ENCODE peak calls at places on chromosomes 13 and 19, in six cellular contexts. T, L, C, U, Z and A are unnamed samples.
A peak's percentile ranks its signal among the peaks of the same experiment; 100 is the strongest.

GRCh38 chr13:42405665-42406390 is 133.9 kb downstream of the AKAP11 start:
- DNase-seq in T (no peak), L (no peak), C (peak; percentile 41), U (no peak), Z (no peak), A (peak; percentile 8)

GRCh38 chr13:50894042-50894441 is 15.5 kb upstream of the RNASEH2B start:
- DNase-seq in T (no peak), L (no peak), C (no peak), U (no peak), Z (no peak), A (no peak)

GRCh38 chr19:742540-743075 is 8.3 kb upstream of the MISP start:
- DNase-seq in T (no peak), L (no peak), C (no peak), U (no peak), Z (no peak), A (no peak)

GRCh38 chr13:78192721-78193120 is 274.1 kb upstream of the EDNRB start:
- DNase-seq in T (no peak), L (no peak), C (peak; percentile 11), U (no peak), Z (no peak), A (peak; percentile 79)

GRCh38 chr19:44796701-44797115 is 12.2 kb upstream of the BCAM start:
- DNase-seq in T (peak; percentile 67), L (no peak), C (peak; percentile 38), U (peak; percentile 55), Z (no peak), A (peak; percentile 23)

GRCh38 chr13:77544365-77544764 is 8.9 kb downstream of the SCEL start:
- DNase-seq in T (no peak), L (no peak), C (peak; percentile 16), U (no peak), Z (no peak), A (no peak)

GRCh38 chr19:41111296-41111695 is 2.9 kb upstream of the CYP2F1 start:
- DNase-seq in T (no peak), L (no peak), C (no peak), U (no peak), Z (no peak), A (no peak)

GRCh38 chr19:34336781-34337271 is 28.2 kb upstream of the GPI start:
- DNase-seq in T (peak; percentile 33), L (no peak), C (peak; percentile 42), U (no peak), Z (no peak), A (peak; percentile 47)

GRCh38 chr13:114264886-114265611 is 16.4 kb upstream of the UPF3A start:
- DNase-seq in T (no peak), L (no peak), C (no peak), U (no peak), Z (no peak), A (peak; percentile 79)

GRCh38 chr13:100797921-100798320 is 123.3 kb upstream of the TMTC4 start:
- DNase-seq in T (peak; percentile 65), L (no peak), C (no peak), U (no peak), Z (no peak), A (no peak)

GRCh38 chr13:31274345-31274870 is 74.6 kb downstream of the B3GLCT start:
- DNase-seq in T (no peak), L (no peak), C (no peak), U (no peak), Z (no peak), A (peak; percentile 12)

GRCh38 chr13:51803422-51804294 is at the start of gene DHRS12:
- DNase-seq in T (peak; percentile 87), L (peak; percentile 64), C (peak; percentile 87), U (peak; percentile 82), Z (no peak), A (peak; percentile 66)

GRCh38 chr13:31675521-31675953 is 63.8 kb upstream of the RXFP2 start:
- DNase-seq in T (no peak), L (no peak), C (no peak), U (no peak), Z (no peak), A (no peak)

GRCh38 chr19:8113017-8113416 is 36.4 kb downstream of the FBN3 start:
- DNase-seq in T (peak; percentile 56), L (no peak), C (no peak), U (no peak), Z (no peak), A (no peak)

GRCh38 chr13:33799950-33800592 is 17.9 kb upstream of the RFC3 start:
- DNase-seq in T (peak; percentile 26), L (no peak), C (peak; percentile 30), U (no peak), Z (no peak), A (peak; percentile 46)

GRCh38 chr19:743168-743687 is 7.7 kb upstream of the MISP start:
- DNase-seq in T (peak; percentile 30), L (no peak), C (no peak), U (no peak), Z (no peak), A (no peak)

GRCh38 chr19:46033401-46033800 is 7.4 kb downstream of the IGFL4 start:
- DNase-seq in T (no peak), L (no peak), C (no peak), U (no peak), Z (no peak), A (no peak)

GRCh38 chr13:101919541-101920306 is 467.2 kb downstream of the ITGBL1 start:
- DNase-seq in T (peak; percentile 65), L (peak; percentile 56), C (peak; percentile 42), U (peak; percentile 73), Z (no peak), A (peak; percentile 10)

GRCh38 chr19:13985771-13986347 is 20.3 kb downstream of the RFX1 start:
- DNase-seq in T (peak; percentile 37), L (no peak), C (no peak), U (peak; percentile 63), Z (no peak), A (no peak)

GRCh38 chr19:14467391-14467790 is 7.8 kb downstream of the PTGER1 start:
- DNase-seq in T (no peak), L (no peak), C (no peak), U (no peak), Z (no peak), A (no peak)

GRCh38 chr19:50702158-50702869 is 17.3 kb downstream of the SHANK1 start:
- DNase-seq in T (no peak), L (no peak), C (no peak), U (no peak), Z (no peak), A (no peak)

GRCh38 chr19:49543032-49543431 is 15.2 kb downstream of the RCN3 start:
- DNase-seq in T (no peak), L (no peak), C (no peak), U (no peak), Z (no peak), A (no peak)

GRCh38 chr19:840519-841206 is at the start of gene PRTN3:
- DNase-seq in T (no peak), L (no peak), C (no peak), U (no peak), Z (no peak), A (no peak)

GRCh38 chr13:46182491-46182877 is 507 bp upstream of the LCP1 start:
- DNase-seq in T (no peak), L (no peak), C (no peak), U (no peak), Z (no peak), A (no peak)

GRCh38 chr19:49057636-49058234 is at the start of gene CGB7:
- DNase-seq in T (peak; percentile 69), L (peak; percentile 64), C (peak; percentile 66), U (peak; percentile 83), Z (no peak), A (peak; percentile 35)

GRCh38 chr19:46422344-46422743 is 6.4 kb downstream of the PNMA8C start:
- DNase-seq in T (no peak), L (no peak), C (no peak), U (no peak), Z (no peak), A (no peak)

GRCh38 chr13:42164557-42165125 is 107.3 kb upstream of the AKAP11 start:
- DNase-seq in T (no peak), L (no peak), C (no peak), U (no peak), Z (no peak), A (no peak)

GRCh38 chr19:44722131-44723121 is 23.5 kb downstream of the CEACAM16 start:
- DNase-seq in T (no peak), L (no peak), C (no peak), U (no peak), Z (no peak), A (no peak)

GRCh38 chr13:47415048-47415447 is 518.2 kb upstream of the HTR2A start:
- DNase-seq in T (no peak), L (no peak), C (peak; percentile 22), U (no peak), Z (no peak), A (no peak)

GRCh38 chr13:99663908-99664307 is 162.6 kb downstream of the TM9SF2 start:
- DNase-seq in T (no peak), L (no peak), C (no peak), U (no peak), Z (no peak), A (no peak)

GRCh38 chr13:99662678-99663077 is 161.4 kb downstream of the TM9SF2 start:
- DNase-seq in T (no peak), L (no peak), C (no peak), U (no peak), Z (no peak), A (no peak)

GRCh38 chr13:99663185-99663825 is 162.0 kb downstream of the TM9SF2 start:
- DNase-seq in T (no peak), L (no peak), C (no peak), U (no peak), Z (no peak), A (no peak)

GRCh38 chr13:99665716-99666115 is 164.4 kb downstream of the TM9SF2 start:
- DNase-seq in T (no peak), L (no peak), C (no peak), U (no peak), Z (no peak), A (no peak)

GRCh38 chr13:99666146-99666805 is 165.0 kb downstream of the TM9SF2 start:
- DNase-seq in T (no peak), L (no peak), C (no peak), U (no peak), Z (no peak), A (no peak)
- H3K23ac ChIP-seq in T (no peak overlapping the region), L (no peak overlapping the region), C (no peak overlapping the region), U (no peak overlapping the region), Z (no peak overlapping the region), A (no peak overlapping the region)

GRCh38 chr19:51749979-51750378 is 1.7 kb downstream of the FPR1 start:
- DNase-seq in T (no peak), L (no peak), C (no peak), U (no peak), Z (no peak), A (no peak)
- H3K23ac ChIP-seq in T (no peak overlapping the region), L (no peak overlapping the region), C (no peak overlapping the region), U (no peak overlapping the region), Z (no peak overlapping the region), A (no peak overlapping the region)

DNA sequence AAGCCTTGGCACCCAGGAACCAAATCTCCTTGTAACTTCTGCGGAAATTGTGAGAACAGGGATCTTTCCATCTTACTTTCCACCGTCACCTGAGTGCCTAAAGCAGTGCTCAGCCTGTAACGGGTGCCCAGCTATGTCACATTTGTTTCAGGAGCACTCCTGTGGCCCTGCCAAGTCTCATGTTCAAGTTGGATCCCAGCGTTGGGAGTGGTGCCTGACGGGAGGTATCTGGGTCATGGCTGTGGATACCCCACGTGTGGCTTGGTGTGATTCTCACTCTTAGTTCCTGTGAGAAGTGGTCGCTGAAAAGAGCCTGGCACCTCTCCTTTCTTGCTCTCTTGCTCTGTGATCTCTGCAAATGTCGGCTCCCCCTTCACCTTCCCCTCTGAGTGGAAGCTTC is 114.9 kb downstream of the UQCRFS1 start:
- DNase-seq in T (no peak), L (no peak), C (no peak), U (no peak), Z (no peak), A (no peak)
- H3K23ac ChIP-seq in T (no peak overlapping the region), L (no peak overlapping the region), C (no peak overlapping the region), U (no peak overlapping the region), Z (no peak overlapping the region), A (no peak overlapping the region)

GRCh38 chr13:24613128-24613527 is 67.1 kb upstream of the ATP12A start:
- DNase-seq in T (no peak), L (no peak), C (no peak), U (no peak), Z (no peak), A (no peak)
- H3K23ac ChIP-seq in T (no peak overlapping the region), L (no peak overlapping the region), C (no peak overlapping the region), U (no peak overlapping the region), Z (no peak overlapping the region), A (no peak overlapping the region)